ENCODE peak calls at places on chromosomes 1 and 21, in four cellular contexts. J, H, V and M are unnamed samples.

GRCh38 chr1:157154940-157155514 is 16.8 kb upstream of the ETV3 start:
- DNase-seq in J (peak), H (peak), V (no peak), M (peak)

GRCh38 chr21:26169061-26169610 is 1.4 kb downstream of the APP start:
- DNase-seq in J (peak), H (peak), V (peak), M (peak)

GRCh38 chr1:206898089-206898908 is 1.1 kb downstream of the IL24 start:
- DNase-seq in J (peak), H (no peak), V (no peak), M (no peak)

GRCh38 chr21:44837537-44837936 is 19.7 kb upstream of the SUMO3 start:
- DNase-seq in J (no peak), H (peak), V (no peak), M (peak)

GRCh38 chr1:151399890-151400235 is 490 bp downstream of the PSMB4 start:
- DNase-seq in J (peak), H (no peak), V (no peak), M (no peak)

GRCh38 chr1:5990913-5991783 is 1.1 kb downstream of the NPHP4 start:
- DNase-seq in J (peak), H (peak), V (no peak), M (peak)

GRCh38 chr1:36322786-36323635 is 434 bp downstream of the EVA1B start:
- DNase-seq in J (no peak), H (peak), V (no peak), M (peak)

GRCh38 chr1:177811461-177811860 is 158.4 kb downstream of the SEC16B start:
- DNase-seq in J (no peak), H (no peak), V (no peak), M (no peak)

GRCh38 chr1:170590921-170591705 is 59.1 kb downstream of the GORAB start:
- DNase-seq in J (no peak), H (no peak), V (no peak), M (no peak)

GRCh38 chr21:38863843-38864363 is 58.2 kb downstream of the ETS2 start:
- DNase-seq in J (no peak), H (no peak), V (no peak), M (no peak)

GRCh38 chr1:90706437-90707362 is 10.4 kb downstream of the BARHL2 start:
- DNase-seq in J (peak), H (no peak), V (no peak), M (peak)

GRCh38 chr1:35461966-35462651 is 95.1 kb downstream of the KIAA0319L start:
- DNase-seq in J (no peak), H (no peak), V (no peak), M (no peak)

GRCh38 chr1:240766831-240767230 is 154.9 kb upstream of the GREM2 start:
- DNase-seq in J (peak), H (no peak), V (no peak), M (no peak)

GRCh38 chr21:29571949-29572348 is 273.2 kb downstream of the BACH1 start:
- DNase-seq in J (no peak), H (no peak), V (no peak), M (no peak)

DNA sequence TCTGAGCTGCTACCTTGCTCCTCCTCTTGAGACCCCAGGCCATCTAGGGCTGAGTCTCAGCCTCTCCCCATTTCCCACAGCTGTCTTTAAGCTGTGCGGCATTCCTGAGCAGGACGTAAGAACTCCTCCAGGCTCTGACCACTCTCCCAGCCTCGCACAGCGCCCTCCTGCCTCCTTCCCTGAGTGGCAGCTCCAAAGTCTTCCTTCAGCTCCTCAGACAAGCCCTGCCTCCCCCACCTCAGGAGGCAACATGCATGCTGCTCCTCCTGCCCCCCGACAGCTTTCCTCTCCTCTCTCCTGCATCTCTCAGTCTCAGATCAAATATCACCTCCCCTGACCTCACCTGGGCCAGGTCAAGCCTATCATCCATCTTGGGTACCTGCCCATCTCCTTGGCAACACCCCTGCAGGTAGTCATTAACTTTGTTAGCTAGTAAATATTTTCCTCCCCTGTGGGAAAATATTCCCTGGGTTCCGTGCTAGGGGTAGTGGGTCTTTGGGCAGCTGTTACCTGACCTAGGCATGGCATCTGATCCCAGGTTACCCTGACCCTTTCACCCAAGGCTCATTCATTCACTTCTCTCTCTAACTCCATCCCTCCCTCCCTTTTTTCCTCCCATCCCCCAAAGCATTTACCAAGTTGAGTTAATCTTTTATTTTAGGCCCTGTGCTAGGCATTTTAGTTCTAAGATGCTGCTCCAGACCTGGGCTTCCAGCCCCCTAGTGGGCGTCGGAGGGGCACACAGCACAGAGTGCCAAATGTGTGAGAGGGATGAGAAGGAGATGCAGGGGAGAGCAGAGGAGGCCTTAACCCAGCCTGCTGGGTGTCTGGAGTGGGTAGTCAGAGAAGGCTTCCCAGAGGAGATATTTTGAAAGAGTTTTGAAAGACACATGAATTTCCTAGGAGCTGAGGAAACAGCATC is 419.9 kb downstream of the PTPRU start:
- DNase-seq in J (no peak), H (no peak), V (no peak), M (no peak)
- TF ChIP-seq CTCF in J (peak), H (no peak), V (no peak), M (no peak)

GRCh38 chr21:40841524-40842196 is 5.3 kb downstream of the DSCAM start:
- DNase-seq in J (peak), H (no peak), V (peak), M (peak)
- TF ChIP-seq CTCF in J (peak), H (no peak), V (no peak), M (no peak)

GRCh38 chr1:41424581-41425118 is 59.8 kb downstream of the EDN2 start:
- DNase-seq in J (no peak), H (no peak), V (no peak), M (no peak)

GRCh38 chr1:41426201-41426890 is 58.1 kb downstream of the EDN2 start:
- DNase-seq in J (no peak), H (no peak), V (no peak), M (no peak)

GRCh38 chr1:41422306-41422705 is 61.1 kb downstream of the FOXO6 start:
- DNase-seq in J (no peak), H (no peak), V (no peak), M (no peak)

GRCh38 chr1:41425369-41425768 is 59.1 kb downstream of the EDN2 start:
- DNase-seq in J (no peak), H (no peak), V (no peak), M (no peak)

GRCh38 chr1:41423511-41424191 is 60.8 kb downstream of the EDN2 start:
- DNase-seq in J (no peak), H (no peak), V (no peak), M (no peak)
- TF ChIP-seq CTCF in J (peak), H (no peak), V (no peak), M (no peak)

GRCh38 chr1:184622136-184622823 is 132.4 kb downstream of the EDEM3 start:
- DNase-seq in J (no peak), H (peak), V (no peak), M (no peak)
- TF ChIP-seq CTCF in J (no peak), H (peak), V (no peak), M (no peak)